ENCODE peak calls at places on chromosomes 3 and 15, in six cellular contexts. Z, Q, W, L, V and U are unnamed samples.

GRCh38 chr15:101255615-101256350 is 3.9 kb upstream of the CHSY1 start:
- DNase-seq in Z (no peak), Q (no peak), W (peak; percentile 54), L (no peak), V (no peak), U (no peak)

GRCh38 chr3:129892857-129893615 is 475 bp downstream of the TMCC1 start:
- DNase-seq in Z (peak; percentile 51), Q (no peak), W (peak; percentile 89), L (peak; percentile 77), V (peak; percentile 60), U (no peak)

GRCh38 chr3:153963012-153963411 is 158.2 kb upstream of the ARHGEF26 start:
- DNase-seq in Z (no peak), Q (no peak), W (no peak), L (no peak), V (no peak), U (no peak)

GRCh38 chr3:69084326-69084667 is 440 bp upstream of the ARL6IP5 start:
- DNase-seq in Z (no peak), Q (peak; percentile 79), W (no peak), L (no peak), V (no peak), U (no peak)

GRCh38 chr3:11282250-11283125 is 10.3 kb downstream of the ATG7 start:
- DNase-seq in Z (no peak), Q (no peak), W (no peak), L (no peak), V (peak; percentile 61), U (no peak)

GRCh38 chr15:82587805-82588204 is 47.5 kb upstream of the RPS17 start:
- DNase-seq in Z (no peak), Q (no peak), W (no peak), L (no peak), V (no peak), U (no peak)

GRCh38 chr15:88658972-88659931 is 20.4 kb downstream of the ISG20 start:
- DNase-seq in Z (no peak), Q (peak; percentile 55), W (no peak), L (no peak), V (peak; percentile 56), U (no peak)

GRCh38 chr15:20645956-20646355 is 104.4 kb upstream of the GOLGA6L6 start:
- DNase-seq in Z (no peak), Q (no peak), W (no peak), L (peak; percentile 39), V (no peak), U (no peak)

GRCh38 chr3:173826901-173827609 is 429.5 kb downstream of the NLGN1 start:
- DNase-seq in Z (no peak), Q (peak; percentile 64), W (no peak), L (no peak), V (no peak), U (no peak)

GRCh38 chr3:100850721-100851120 is 141.4 kb downstream of the TFG start:
- DNase-seq in Z (no peak), Q (no peak), W (no peak), L (no peak), V (no peak), U (no peak)

GRCh38 chr3:7484636-7485035 is 623.7 kb downstream of the GRM7 start:
- DNase-seq in Z (no peak), Q (no peak), W (no peak), L (no peak), V (no peak), U (no peak)

GRCh38 chr3:71090207-71090606 is 493.3 kb downstream of the FOXP1 start:
- DNase-seq in Z (no peak), Q (no peak), W (no peak), L (no peak), V (no peak), U (no peak)

GRCh38 chr15:68699124-68699880 is 120.5 kb downstream of the CORO2B start:
- DNase-seq in Z (no peak), Q (no peak), W (no peak), L (no peak), V (no peak), U (no peak)

GRCh38 chr15:101307048-101307896 is 12.2 kb upstream of the SNRPA1 start:
- DNase-seq in Z (no peak), Q (no peak), W (no peak), L (no peak), V (peak; percentile 50), U (no peak)

GRCh38 chr3:23075478-23075877 is 127.6 kb upstream of the UBE2E2 start:
- DNase-seq in Z (peak; percentile 20), Q (peak; percentile 19), W (no peak), L (no peak), V (no peak), U (no peak)

GRCh38 chr3:128824132-128824850 is 55.1 kb upstream of the ACAD9 start:
- DNase-seq in Z (no peak), Q (no peak), W (no peak), L (no peak), V (no peak), U (no peak)

GRCh38 chr3:182814419-182815160 is 21.3 kb downstream of the ATP11B start:
- DNase-seq in Z (no peak), Q (no peak), W (no peak), L (no peak), V (no peak), U (no peak)

GRCh38 chr3:5250467-5251195 is 63.1 kb downstream of the EDEM1 start:
- DNase-seq in Z (no peak), Q (no peak), W (no peak), L (no peak), V (no peak), U (no peak)